ENCODE peak calls at places on chromosomes 12 and 14, in nine cellular contexts. One of them, this sample, is unnamed.

GRCh38 chr12:4978737-4979136 is 64.9 kb upstream of the KCNA5 start:
- DNase-seq in GM23338: no peak
- DNase-seq in IMR-90: no peak
- DNase-seq in GM23248: peak; percentile 19
- DNase-seq in Panc1: no peak
- DNase-seq in stomach: no peak
- DNase-seq in Peyer's patch: no peak
- DNase-seq in pancreas: no peak
- DNase-seq in WERI-Rb-1: no peak
- DNase-seq in this sample: no peak

GRCh38 chr12:71710276-71711125 is 24.6 kb downstream of the TMEM19 start:
- DNase-seq in GM23338: no peak
- DNase-seq in GM23248: peak; percentile 92
- DNase-seq in stomach: no peak
- DNase-seq in WERI-Rb-1: no peak
- DNase-seq in Peyer's patch: no peak
- DNase-seq in pancreas: no peak
- DNase-seq in IMR-90: peak; percentile 91
- DNase-seq in Panc1: peak; percentile 61
- DNase-seq in this sample: no peak

GRCh38 chr12:48414046-48414445 is 58.3 kb upstream of the ANP32D start:
- DNase-seq in WERI-Rb-1: no peak
- DNase-seq in stomach: no peak
- DNase-seq in GM23248: no peak
- DNase-seq in Panc1: no peak
- DNase-seq in IMR-90: no peak
- DNase-seq in pancreas: no peak
- DNase-seq in GM23338: no peak
- DNase-seq in Peyer's patch: no peak
- DNase-seq in this sample: no peak

GRCh38 chr14:68562911-68563255 is 230.0 kb downstream of the ZFP36L1 start:
- DNase-seq in IMR-90: no peak
- DNase-seq in Panc1: no peak
- DNase-seq in WERI-Rb-1: no peak
- DNase-seq in pancreas: no peak
- DNase-seq in GM23338: no peak
- DNase-seq in GM23248: no peak
- DNase-seq in Peyer's patch: no peak
- DNase-seq in stomach: peak; percentile 25
- DNase-seq in this sample: no peak

GRCh38 chr14:100738704-100739131 is 12.0 kb downstream of the DLK1 start:
- DNase-seq in Peyer's patch: no peak
- DNase-seq in pancreas: no peak
- DNase-seq in stomach: no peak
- DNase-seq in Panc1: no peak
- DNase-seq in GM23338: no peak
- DNase-seq in GM23248: no peak
- DNase-seq in IMR-90: no peak
- DNase-seq in WERI-Rb-1: no peak
- DNase-seq in this sample: no peak

GRCh38 chr12:19992311-19992710 is 376.0 kb upstream of the PDE3A start:
- DNase-seq in GM23248: no peak
- DNase-seq in Panc1: no peak
- DNase-seq in Peyer's patch: peak; percentile 52
- DNase-seq in pancreas: no peak
- DNase-seq in GM23338: no peak
- DNase-seq in WERI-Rb-1: no peak
- DNase-seq in IMR-90: no peak
- DNase-seq in stomach: no peak
- DNase-seq in this sample: no peak

GRCh38 chr12:49190317-49190716 is 1.4 kb upstream of the TUBA1A start:
- DNase-seq in GM23248: no peak
- DNase-seq in GM23338: peak; percentile 38
- DNase-seq in Panc1: no peak
- DNase-seq in Peyer's patch: no peak
- DNase-seq in pancreas: no peak
- DNase-seq in IMR-90: no peak
- DNase-seq in WERI-Rb-1: no peak
- DNase-seq in stomach: no peak
- DNase-seq in this sample: no peak

GRCh38 chr14:37591311-37591940 is 3.6 kb downstream of the FOXA1 start:
- DNase-seq in Panc1: no peak
- DNase-seq in stomach: peak; percentile 65
- DNase-seq in IMR-90: no peak
- DNase-seq in pancreas: no peak
- DNase-seq in WERI-Rb-1: no peak
- DNase-seq in Peyer's patch: peak; percentile 71
- DNase-seq in GM23248: no peak
- DNase-seq in GM23338: peak; percentile 83
- DNase-seq in this sample: no peak

GRCh38 chr14:61514006-61514830 is 181.1 kb upstream of the HIF1A start:
- DNase-seq in pancreas: no peak
- DNase-seq in GM23248: no peak
- DNase-seq in Peyer's patch: no peak
- DNase-seq in WERI-Rb-1: no peak
- DNase-seq in IMR-90: peak; percentile 37
- DNase-seq in Panc1: no peak
- DNase-seq in stomach: no peak
- DNase-seq in GM23338: no peak
- DNase-seq in this sample: no peak

GRCh38 chr12:115199831-115200230 is 515.9 kb upstream of the TBX3 start:
- DNase-seq in GM23248: peak; percentile 72
- DNase-seq in WERI-Rb-1: no peak
- DNase-seq in Peyer's patch: no peak
- DNase-seq in IMR-90: peak; percentile 80
- DNase-seq in Panc1: no peak
- DNase-seq in pancreas: no peak
- DNase-seq in GM23338: no peak
- DNase-seq in stomach: no peak
- DNase-seq in this sample: no peak

GRCh38 chr12:125169870-125170269 is 104.6 kb downstream of the AACS start:
- DNase-seq in Panc1: no peak
- DNase-seq in stomach: no peak
- DNase-seq in pancreas: no peak
- DNase-seq in GM23338: no peak
- DNase-seq in Peyer's patch: no peak
- DNase-seq in WERI-Rb-1: no peak
- DNase-seq in IMR-90: no peak
- DNase-seq in GM23248: no peak
- DNase-seq in this sample: no peak

GRCh38 chr12:31369712-31370521 is 44.0 kb upstream of the SINHCAF start:
- DNase-seq in Peyer's patch: no peak
- DNase-seq in IMR-90: peak; percentile 51
- DNase-seq in GM23338: peak; percentile 86
- DNase-seq in stomach: peak; percentile 75
- DNase-seq in GM23248: peak; percentile 75
- DNase-seq in Panc1: no peak
- DNase-seq in pancreas: peak; percentile 49
- DNase-seq in WERI-Rb-1: no peak
- DNase-seq in this sample: no peak

GRCh38 chr12:101799774-101800173 is 31.0 kb downstream of the GNPTAB start:
- DNase-seq in Panc1: no peak
- DNase-seq in pancreas: no peak
- DNase-seq in WERI-Rb-1: no peak
- DNase-seq in GM23248: no peak
- DNase-seq in GM23338: no peak
- DNase-seq in IMR-90: no peak
- DNase-seq in Peyer's patch: no peak
- DNase-seq in stomach: no peak
- DNase-seq in this sample: no peak

GRCh38 chr12:34396861-34397590 is 374.7 kb downstream of the ALG10 start:
- DNase-seq in IMR-90: no peak
- DNase-seq in pancreas: peak; percentile 12
- DNase-seq in WERI-Rb-1: peak; percentile 1
- DNase-seq in stomach: peak; percentile 5
- DNase-seq in Panc1: no peak
- DNase-seq in GM23248: no peak
- DNase-seq in GM23338: no peak
- DNase-seq in Peyer's patch: peak; percentile 29
- DNase-seq in this sample: no peak

GRCh38 chr12:107179883-107180282 is 86.5 kb upstream of the CRY1 start:
- DNase-seq in WERI-Rb-1: no peak
- DNase-seq in GM23338: no peak
- DNase-seq in Peyer's patch: no peak
- DNase-seq in Panc1: no peak
- DNase-seq in GM23248: peak; percentile 14
- DNase-seq in IMR-90: no peak
- DNase-seq in stomach: no peak
- DNase-seq in pancreas: no peak
- DNase-seq in this sample: no peak

GRCh38 chr14:101442451-101442850 is 118.8 kb upstream of the DIO3 start:
- DNase-seq in pancreas: no peak
- DNase-seq in stomach: no peak
- DNase-seq in WERI-Rb-1: no peak
- DNase-seq in Panc1: no peak
- DNase-seq in GM23248: no peak
- DNase-seq in GM23338: no peak
- DNase-seq in Peyer's patch: no peak
- DNase-seq in IMR-90: no peak
- DNase-seq in this sample: peak; percentile 76

GRCh38 chr12:18677189-18677588 is 60.6 kb downstream of the PLCZ1 start:
- DNase-seq in WERI-Rb-1: no peak
- DNase-seq in stomach: no peak
- DNase-seq in pancreas: no peak
- DNase-seq in GM23338: no peak
- DNase-seq in Peyer's patch: no peak
- DNase-seq in GM23248: peak; percentile 49
- DNase-seq in Panc1: no peak
- DNase-seq in IMR-90: no peak
- DNase-seq in this sample: no peak

GRCh38 chr14:100146548-100147091 is 12.8 kb downstream of the DEGS2 start:
- DNase-seq in stomach: no peak
- DNase-seq in pancreas: no peak
- DNase-seq in WERI-Rb-1: no peak
- DNase-seq in Panc1: no peak
- DNase-seq in Peyer's patch: peak; percentile 86
- DNase-seq in IMR-90: no peak
- DNase-seq in GM23248: no peak
- DNase-seq in GM23338: no peak
- DNase-seq in this sample: no peak

GRCh38 chr14:48914382-48914781 is 671.8 kb downstream of the RPS29 start:
- DNase-seq in GM23338: no peak
- DNase-seq in Peyer's patch: no peak
- DNase-seq in Panc1: no peak
- DNase-seq in WERI-Rb-1: no peak
- DNase-seq in stomach: no peak
- DNase-seq in pancreas: no peak
- DNase-seq in GM23248: no peak
- DNase-seq in IMR-90: no peak
- DNase-seq in this sample: no peak

GRCh38 chr12:68890701-68891113 is 42.3 kb downstream of the CPM start:
- DNase-seq in IMR-90: no peak
- DNase-seq in GM23248: no peak
- DNase-seq in stomach: no peak
- DNase-seq in pancreas: no peak
- DNase-seq in Panc1: no peak
- DNase-seq in WERI-Rb-1: no peak
- DNase-seq in GM23338: no peak
- DNase-seq in Peyer's patch: no peak
- DNase-seq in this sample: no peak

GRCh38 chr12:123410041-123410412 is 26.1 kb downstream of the KMT5A start:
- DNase-seq in pancreas: no peak
- DNase-seq in stomach: no peak
- DNase-seq in Peyer's patch: no peak
- DNase-seq in GM23338: no peak
- DNase-seq in Panc1: no peak
- DNase-seq in GM23248: no peak
- DNase-seq in WERI-Rb-1: no peak
- DNase-seq in IMR-90: no peak
- DNase-seq in this sample: no peak

GRCh38 chr12:52246720-52247621 is 13.9 kb downstream of the KRT7 start:
- DNase-seq in GM23248: no peak
- DNase-seq in stomach: peak; percentile 41
- DNase-seq in Panc1: no peak
- DNase-seq in IMR-90: no peak
- DNase-seq in WERI-Rb-1: peak; percentile 45
- DNase-seq in Peyer's patch: no peak
- DNase-seq in GM23338: peak; percentile 16
- DNase-seq in pancreas: peak; percentile 79
- DNase-seq in this sample: no peak

GRCh38 chr14:45156067-45156466 is 20.3 kb downstream of the FANCM start:
- DNase-seq in Peyer's patch: no peak
- DNase-seq in GM23338: no peak
- DNase-seq in WERI-Rb-1: no peak
- DNase-seq in IMR-90: peak; percentile 4
- DNase-seq in stomach: no peak
- DNase-seq in pancreas: no peak
- DNase-seq in Panc1: no peak
- DNase-seq in GM23248: peak; percentile 12
- DNase-seq in this sample: no peak

GRCh38 chr14:103160321-103161053 is 37.2 kb downstream of the TNFAIP2 start:
- DNase-seq in IMR-90: no peak
- DNase-seq in GM23248: no peak
- DNase-seq in WERI-Rb-1: no peak
- DNase-seq in stomach: no peak
- DNase-seq in GM23338: no peak
- DNase-seq in Panc1: no peak
- DNase-seq in Peyer's patch: no peak
- DNase-seq in pancreas: no peak
- DNase-seq in this sample: no peak
- H3K36me3 ChIP-seq in IMR-90: no peaks in the 10 kb centered on the region
- H3K36me3 ChIP-seq in GM23248: no peaks in the 10 kb centered on the region
- H3K36me3 ChIP-seq in WERI-Rb-1: no peaks in the 10 kb centered on the region
- H3K36me3 ChIP-seq in stomach: no peaks in the 10 kb centered on the region
- H3K36me3 ChIP-seq in GM23338: no peaks in the 10 kb centered on the region
- H3K36me3 ChIP-seq in Panc1: no peaks in the 10 kb centered on the region
- H3K36me3 ChIP-seq in Peyer's patch: no peaks in the 10 kb centered on the region
- H3K36me3 ChIP-seq in pancreas: no peaks in the 10 kb centered on the region
- H3K36me3 ChIP-seq in this sample: no peaks in the 10 kb centered on the region

GRCh38 chr12:26648584-26648983 is 184.4 kb downstream of the ITPR2 start:
- DNase-seq in GM23248: peak; percentile 90
- DNase-seq in GM23338: no peak
- DNase-seq in IMR-90: peak; percentile 95
- DNase-seq in stomach: no peak
- DNase-seq in Peyer's patch: no peak
- DNase-seq in Panc1: no peak
- DNase-seq in pancreas: no peak
- DNase-seq in WERI-Rb-1: no peak
- DNase-seq in this sample: no peak
- H3K4me3 ChIP-seq in GM23248: no peak overlapping the region
- H3K4me3 ChIP-seq in GM23338: no peak overlapping the region
- H3K4me3 ChIP-seq in IMR-90: no peak overlapping the region
- H3K4me3 ChIP-seq in stomach: no peak overlapping the region
- H3K4me3 ChIP-seq in Peyer's patch: no peak overlapping the region
- H3K4me3 ChIP-seq in Panc1: no peak overlapping the region
- H3K4me3 ChIP-seq in pancreas: no peak overlapping the region
- H3K4me3 ChIP-seq in WERI-Rb-1: no peak overlapping the region
- H3K4me3 ChIP-seq in this sample: no peak overlapping the region

GRCh38 chr12:46124132-46124847 is 133.9 kb upstream of the SCAF11 start:
- DNase-seq in pancreas: no peak
- DNase-seq in IMR-90: peak; percentile 7
- DNase-seq in stomach: no peak
- DNase-seq in GM23338: no peak
- DNase-seq in GM23248: no peak
- DNase-seq in Peyer's patch: no peak
- DNase-seq in WERI-Rb-1: no peak
- DNase-seq in Panc1: no peak
- DNase-seq in this sample: no peak
- H3K27ac ChIP-seq in pancreas: no peak overlapping the region
- H3K27ac ChIP-seq in IMR-90: no peak overlapping the region
- H3K27ac ChIP-seq in stomach: no peak overlapping the region
- H3K27ac ChIP-seq in GM23338: no peak overlapping the region
- H3K27ac ChIP-seq in GM23248: no peak overlapping the region
- H3K27ac ChIP-seq in Peyer's patch: no peak overlapping the region
- H3K27ac ChIP-seq in WERI-Rb-1: no peak overlapping the region
- H3K27ac ChIP-seq in Panc1: no peak overlapping the region
- H3K27ac ChIP-seq in this sample: no peak overlapping the region

GRCh38 chr12:2323538-2324261 is 270.9 kb downstream of the CACNA1C start:
- DNase-seq in GM23338: no peak
- DNase-seq in GM23248: no peak
- DNase-seq in Peyer's patch: no peak
- DNase-seq in stomach: no peak
- DNase-seq in IMR-90: peak; percentile 33
- DNase-seq in pancreas: no peak
- DNase-seq in WERI-Rb-1: no peak
- DNase-seq in Panc1: no peak
- DNase-seq in this sample: no peak
- H3K36me3 ChIP-seq in GM23338: no peaks in the 10 kb centered on the region
- H3K36me3 ChIP-seq in GM23248: no peaks in the 10 kb centered on the region
- H3K36me3 ChIP-seq in Peyer's patch: no peaks in the 10 kb centered on the region
- H3K36me3 ChIP-seq in stomach: no peaks in the 10 kb centered on the region
- H3K36me3 ChIP-seq in IMR-90: no peaks in the 10 kb centered on the region
- H3K36me3 ChIP-seq in pancreas: no peaks in the 10 kb centered on the region
- H3K36me3 ChIP-seq in WERI-Rb-1: no peaks in the 10 kb centered on the region
- H3K36me3 ChIP-seq in Panc1: no peaks in the 10 kb centered on the region
- H3K36me3 ChIP-seq in this sample: no peaks in the 10 kb centered on the region